ENCODE peak calls at places on chromosome 11, in four cellular contexts. S, V, I and M are unnamed samples.

GRCh38 chr11:72591785-72592490 is 82.3 kb downstream of the PDE2A start:
- DNase-seq in V (peak), S (no peak), I (no peak), M (no peak)

GRCh38 chr11:13534358-13534757 is 38.6 kb upstream of the PTH start:
- DNase-seq in I (no peak), V (no peak), S (no peak), M (no peak)

GRCh38 chr11:86558219-86558618 is 114.2 kb downstream of the ME3 start:
- DNase-seq in I (no peak), S (peak), V (no peak), M (no peak)

GRCh38 chr11:125167954-125168821 is 3.6 kb downstream of the PKNOX2 start:
- DNase-seq in S (peak), V (no peak), I (no peak), M (no peak)

GRCh38 chr11:32225491-32226285 is 134.8 kb downstream of the RCN1 start:
- DNase-seq in I (no peak), V (peak), S (no peak), M (no peak)

GRCh38 chr11:128380280-128380604 is 207.1 kb downstream of the ETS1 start:
- DNase-seq in V (no peak), S (no peak), I (no peak), M (no peak)

GRCh38 chr11:73404048-73404447 is 27.8 kb downstream of the RELT start:
- DNase-seq in I (peak), V (peak), S (peak), M (peak)

GRCh38 chr11:46686886-46687810 is 13.3 kb downstream of the ARHGAP1 start:
- DNase-seq in V (peak), I (no peak), S (no peak), M (no peak)

GRCh38 chr11:78549624-78550409 is 24.8 kb downstream of the NARS2 start:
- DNase-seq in S (no peak), I (no peak), V (no peak), M (no peak)

GRCh38 chr11:89181111-89181510 is 3.4 kb downstream of the TYR start:
- DNase-seq in V (no peak), S (no peak), I (no peak), M (no peak)

GRCh38 chr11:125990244-125990643 is 44.4 kb downstream of the VSIG10L2 start:
- DNase-seq in I (peak), V (no peak), S (peak), M (no peak)

GRCh38 chr11:76408171-76408965 is 27.2 kb downstream of the GVQW3 start:
- DNase-seq in S (no peak), V (no peak), I (no peak), M (peak)

GRCh38 chr11:67483901-67484665 is 1.3 kb downstream of the AIP start:
- DNase-seq in V (no peak), S (no peak), I (no peak), M (no peak)

GRCh38 chr11:134524876-134525845 is 113.1 kb upstream of the B3GAT1 start:
- DNase-seq in S (no peak), V (no peak), I (no peak), M (peak)

GRCh38 chr11:70212227-70212811 is 9.2 kb downstream of the FADD start:
- DNase-seq in I (peak), S (no peak), V (no peak), M (no peak)

GRCh38 chr11:84420261-84420660 is 1134.1 kb upstream of the CCDC90B start:
- DNase-seq in I (no peak), V (no peak), S (peak), M (no peak)

GRCh38 chr11:3037041-3037944 is 19.9 kb downstream of the CARS1 start:
- DNase-seq in S (peak), I (peak), V (peak), M (peak)

GRCh38 chr11:1921576-1922141 is 2.2 kb downstream of the TNNT3 start:
- DNase-seq in I (no peak), V (no peak), S (peak), M (no peak)

GRCh38 chr11:43573233-43573632 is 107.3 kb upstream of the HSD17B12 start:
- DNase-seq in S (no peak), V (peak), I (peak), M (no peak)

GRCh38 chr11:19713221-19714092 is 820 bp downstream of the NAV2 start:
- DNase-seq in V (no peak), I (no peak), S (peak), M (peak)